ENCODE peak calls at places on chromosomes 16 and 17, in six cellular contexts. One of them, this sample, is unnamed.

GRCh38 chr17:39579318-39580081 is 28.2 kb downstream of the NEUROD2 start:
- DNase-seq in tibial artery: no peak
- DNase-seq in cardiac muscle cell: no peak
- DNase-seq in uterus: no peak
- DNase-seq in BE2C: no peak
- DNase-seq in K562: no peak
- DNase-seq in this sample: no peak

GRCh38 chr17:31510273-31511175 is 119.0 kb downstream of the RAB11FIP4 start:
- DNase-seq in K562: no peak
- DNase-seq in cardiac muscle cell: no peak
- DNase-seq in uterus: no peak
- DNase-seq in BE2C: no peak
- DNase-seq in tibial artery: peak; percentile 84
- DNase-seq in this sample: no peak

GRCh38 chr17:79721993-79722671 is 8.6 kb upstream of the ENPP7 start:
- DNase-seq in tibial artery: no peak
- DNase-seq in uterus: no peak
- DNase-seq in BE2C: peak; percentile 47
- DNase-seq in K562: peak; percentile 36
- DNase-seq in cardiac muscle cell: peak; percentile 51
- DNase-seq in this sample: peak; percentile 75

GRCh38 chr17:13030459-13031305 is 12.9 kb upstream of the ELAC2 start:
- DNase-seq in cardiac muscle cell: peak; percentile 58
- DNase-seq in BE2C: peak; percentile 16
- DNase-seq in uterus: no peak
- DNase-seq in K562: peak; percentile 50
- DNase-seq in tibial artery: no peak
- DNase-seq in this sample: peak; percentile 70

GRCh38 chr16:56990407-56991286 is 1.3 kb downstream of the NLRC5 start:
- DNase-seq in uterus: peak; percentile 15
- DNase-seq in BE2C: no peak
- DNase-seq in tibial artery: no peak
- DNase-seq in K562: no peak
- DNase-seq in cardiac muscle cell: no peak
- DNase-seq in this sample: no peak

GRCh38 chr16:51553314-51553713 is 402.2 kb upstream of the SALL1 start:
- DNase-seq in cardiac muscle cell: no peak
- DNase-seq in K562: no peak
- DNase-seq in BE2C: no peak
- DNase-seq in uterus: no peak
- DNase-seq in tibial artery: no peak
- DNase-seq in this sample: no peak

GRCh38 chr16:30447512-30448226 is 2.0 kb upstream of the SEPHS2 start:
- DNase-seq in uterus: no peak
- DNase-seq in K562: no peak
- DNase-seq in cardiac muscle cell: no peak
- DNase-seq in BE2C: no peak
- DNase-seq in tibial artery: no peak
- DNase-seq in this sample: no peak

GRCh38 chr17:63821809-63822208 is 5.4 kb upstream of the PSMC5 start:
- DNase-seq in tibial artery: no peak
- DNase-seq in K562: no peak
- DNase-seq in cardiac muscle cell: no peak
- DNase-seq in BE2C: no peak
- DNase-seq in uterus: no peak
- DNase-seq in this sample: no peak

GRCh38 chr16:21953541-21953902 is 361 bp downstream of the UQCRC2 start:
- DNase-seq in cardiac muscle cell: no peak
- DNase-seq in tibial artery: no peak
- DNase-seq in K562: no peak
- DNase-seq in BE2C: no peak
- DNase-seq in uterus: no peak
- DNase-seq in this sample: no peak

GRCh38 chr17:38358586-38359513 is 7.2 kb downstream of the SOCS7 start:
- DNase-seq in uterus: no peak
- DNase-seq in BE2C: no peak
- DNase-seq in K562: no peak
- DNase-seq in tibial artery: no peak
- DNase-seq in cardiac muscle cell: no peak
- DNase-seq in this sample: no peak

GRCh38 chr16:31713071-31713944 is 160.3 kb upstream of the ZNF267 start:
- DNase-seq in K562: peak; percentile 96
- DNase-seq in BE2C: peak; percentile 96
- DNase-seq in uterus: peak; percentile 92
- DNase-seq in tibial artery: peak; percentile 96
- DNase-seq in cardiac muscle cell: peak; percentile 96
- DNase-seq in this sample: peak; percentile 94

GRCh38 chr16:76910931-76911330 is 280.1 kb upstream of the MON1B start:
- DNase-seq in cardiac muscle cell: no peak
- DNase-seq in BE2C: no peak
- DNase-seq in K562: no peak
- DNase-seq in uterus: no peak
- DNase-seq in tibial artery: no peak
- DNase-seq in this sample: no peak

GRCh38 chr17:64984776-64985521 is 65.7 kb upstream of the LRRC37A3 start:
- DNase-seq in uterus: peak; percentile 36
- DNase-seq in K562: peak; percentile 41
- DNase-seq in BE2C: no peak
- DNase-seq in tibial artery: no peak
- DNase-seq in cardiac muscle cell: no peak
- DNase-seq in this sample: no peak

GRCh38 chr17:76584427-76585047 is 1.1 kb downstream of the ST6GALNAC2 start:
- DNase-seq in uterus: no peak
- DNase-seq in K562: no peak
- DNase-seq in BE2C: no peak
- DNase-seq in tibial artery: no peak
- DNase-seq in cardiac muscle cell: no peak
- DNase-seq in this sample: no peak

GRCh38 chr17:57480438-57481196 is 224.3 kb downstream of the MSI2 start:
- DNase-seq in uterus: peak; percentile 33
- DNase-seq in tibial artery: no peak
- DNase-seq in BE2C: no peak
- DNase-seq in cardiac muscle cell: peak; percentile 56
- DNase-seq in K562: peak; percentile 38
- DNase-seq in this sample: no peak

GRCh38 chr17:59145571-59146096 is 9.4 kb downstream of the SKA2 start:
- DNase-seq in K562: no peak
- DNase-seq in uterus: no peak
- DNase-seq in cardiac muscle cell: no peak
- DNase-seq in BE2C: no peak
- DNase-seq in tibial artery: no peak
- DNase-seq in this sample: no peak

GRCh38 chr17:76631821-76632565 is 11.6 kb downstream of the ST6GALNAC1 start:
- DNase-seq in tibial artery: no peak
- DNase-seq in uterus: no peak
- DNase-seq in BE2C: no peak
- DNase-seq in K562: no peak
- DNase-seq in cardiac muscle cell: no peak
- DNase-seq in this sample: peak; percentile 48

GRCh38 chr17:17343896-17344506 is 40.8 kb downstream of the NT5M start:
- DNase-seq in K562: no peak
- DNase-seq in tibial artery: peak; percentile 50
- DNase-seq in cardiac muscle cell: no peak
- DNase-seq in BE2C: no peak
- DNase-seq in uterus: no peak
- DNase-seq in this sample: peak; percentile 27

GRCh38 chr16:86318119-86318518 is 192.2 kb upstream of the FOXF1 start:
- DNase-seq in uterus: no peak
- DNase-seq in K562: no peak
- DNase-seq in tibial artery: no peak
- DNase-seq in BE2C: no peak
- DNase-seq in cardiac muscle cell: no peak
- DNase-seq in this sample: no peak

GRCh38 chr17:76572201-76572910 is 13.3 kb downstream of the ST6GALNAC2 start:
- DNase-seq in tibial artery: no peak
- DNase-seq in K562: no peak
- DNase-seq in uterus: no peak
- DNase-seq in cardiac muscle cell: no peak
- DNase-seq in BE2C: no peak
- DNase-seq in this sample: no peak

GRCh38 chr16:7919782-7920181 is 587.1 kb downstream of the RBFOX1 start:
- DNase-seq in tibial artery: no peak
- DNase-seq in BE2C: no peak
- DNase-seq in K562: no peak
- DNase-seq in uterus: no peak
- DNase-seq in cardiac muscle cell: no peak
- DNase-seq in this sample: no peak

GRCh38 chr17:73226556-73227172 is 33.8 kb downstream of the COG1 start:
- DNase-seq in tibial artery: no peak
- DNase-seq in K562: no peak
- DNase-seq in cardiac muscle cell: no peak
- DNase-seq in uterus: no peak
- DNase-seq in BE2C: no peak
- DNase-seq in this sample: no peak

GRCh38 chr17:76353004-76353598 is 615 bp downstream of the PRPSAP1 start:
- DNase-seq in tibial artery: peak; percentile 66
- DNase-seq in K562: no peak
- DNase-seq in uterus: no peak
- DNase-seq in BE2C: peak; percentile 25
- DNase-seq in cardiac muscle cell: peak; percentile 56
- DNase-seq in this sample: peak; percentile 39

GRCh38 chr16:14409563-14409962 is 220.5 kb downstream of the PARN start:
- DNase-seq in tibial artery: peak; percentile 90
- DNase-seq in K562: no peak
- DNase-seq in cardiac muscle cell: no peak
- DNase-seq in uterus: no peak
- DNase-seq in BE2C: no peak
- DNase-seq in this sample: no peak

GRCh38 chr16:25941800-25942558 is 250.2 kb downstream of the HS3ST4 start:
- DNase-seq in uterus: no peak
- DNase-seq in BE2C: no peak
- DNase-seq in cardiac muscle cell: no peak
- DNase-seq in K562: no peak
- DNase-seq in tibial artery: no peak
- DNase-seq in this sample: no peak

GRCh38 chr16:49889725-49890397 is 33.9 kb upstream of the ZNF423 start:
- DNase-seq in uterus: no peak
- DNase-seq in BE2C: no peak
- DNase-seq in tibial artery: no peak
- DNase-seq in K562: no peak
- DNase-seq in cardiac muscle cell: no peak
- DNase-seq in this sample: no peak

GRCh38 chr17:21459536-21459935 is 83.4 kb downstream of the KCNJ12 start:
- DNase-seq in K562: no peak
- DNase-seq in uterus: no peak
- DNase-seq in tibial artery: no peak
- DNase-seq in cardiac muscle cell: no peak
- DNase-seq in BE2C: no peak
- DNase-seq in this sample: no peak

GRCh38 chr16:69270395-69270794 is 40.8 kb upstream of the VPS4A start:
- DNase-seq in K562: no peak
- DNase-seq in tibial artery: no peak
- DNase-seq in cardiac muscle cell: no peak
- DNase-seq in uterus: no peak
- DNase-seq in BE2C: no peak
- DNase-seq in this sample: no peak
- H3K4me1 ChIP-seq in K562: peaks cover 11% of the 10 kb centered on the region
- H3K4me1 ChIP-seq in tibial artery: no peaks in the 10 kb centered on the region
- H3K4me1 ChIP-seq in cardiac muscle cell: no peaks in the 10 kb centered on the region
- H3K4me1 ChIP-seq in uterus: no peaks in the 10 kb centered on the region
- H3K4me1 ChIP-seq in BE2C: no peaks in the 10 kb centered on the region
- H3K4me1 ChIP-seq in this sample: no peaks in the 10 kb centered on the region

GRCh38 chr16:20867585-20867984 is 32.6 kb downstream of the DCUN1D3 start:
- DNase-seq in cardiac muscle cell: no peak
- DNase-seq in tibial artery: no peak
- DNase-seq in uterus: no peak
- DNase-seq in K562: no peak
- DNase-seq in BE2C: no peak
- DNase-seq in this sample: no peak
- H3K4me1 ChIP-seq in cardiac muscle cell: peaks cover 55% of the 10 kb centered on the region
- H3K4me1 ChIP-seq in tibial artery: no peaks in the 10 kb centered on the region
- H3K4me1 ChIP-seq in uterus: peaks cover 31% of the 10 kb centered on the region
- H3K4me1 ChIP-seq in K562: peaks cover 34% of the 10 kb centered on the region
- H3K4me1 ChIP-seq in BE2C: peaks cover 15% of the 10 kb centered on the region
- H3K4me1 ChIP-seq in this sample: peaks cover 24% of the 10 kb centered on the region

GRCh38 chr16:80991792-80992430 is 14.8 kb downstream of the CMC2 start:
- DNase-seq in cardiac muscle cell: no peak
- DNase-seq in BE2C: no peak
- DNase-seq in tibial artery: no peak
- DNase-seq in uterus: no peak
- DNase-seq in K562: no peak
- DNase-seq in this sample: no peak
- H3K4me1 ChIP-seq in cardiac muscle cell: peaks cover 25% of the 10 kb centered on the region
- H3K4me1 ChIP-seq in BE2C: no peaks in the 10 kb centered on the region
- H3K4me1 ChIP-seq in tibial artery: no peaks in the 10 kb centered on the region
- H3K4me1 ChIP-seq in uterus: no peaks in the 10 kb centered on the region
- H3K4me1 ChIP-seq in K562: peaks cover 13% of the 10 kb centered on the region
- H3K4me1 ChIP-seq in this sample: no peaks in the 10 kb centered on the region

GRCh38 chr17:81391964-81392908 is 3.0 kb upstream of the BAHCC1 start:
- DNase-seq in cardiac muscle cell: peak; percentile 62
- DNase-seq in uterus: peak; percentile 81
- DNase-seq in tibial artery: peak; percentile 92
- DNase-seq in BE2C: no peak
- DNase-seq in K562: no peak
- DNase-seq in this sample: peak; percentile 82

GRCh38 chr17:81390029-81390428 is 5.2 kb upstream of the BAHCC1 start:
- DNase-seq in tibial artery: no peak
- DNase-seq in cardiac muscle cell: no peak
- DNase-seq in BE2C: no peak
- DNase-seq in uterus: peak; percentile 20
- DNase-seq in K562: no peak
- DNase-seq in this sample: no peak

GRCh38 chr17:81392909-81393654 is 2.2 kb upstream of the BAHCC1 start:
- DNase-seq in uterus: no peak
- DNase-seq in cardiac muscle cell: no peak
- DNase-seq in K562: no peak
- DNase-seq in BE2C: peak; percentile 43
- DNase-seq in tibial artery: no peak
- DNase-seq in this sample: peak; percentile 58

GRCh38 chr17:81390436-81391214 is 4.6 kb upstream of the BAHCC1 start:
- DNase-seq in tibial artery: no peak
- DNase-seq in uterus: peak; percentile 17
- DNase-seq in K562: no peak
- DNase-seq in cardiac muscle cell: no peak
- DNase-seq in BE2C: no peak
- DNase-seq in this sample: no peak

GRCh38 chr17:81391268-81391963 is 3.8 kb upstream of the BAHCC1 start:
- DNase-seq in BE2C: no peak
- DNase-seq in uterus: no peak
- DNase-seq in cardiac muscle cell: no peak
- DNase-seq in K562: no peak
- DNase-seq in tibial artery: no peak
- DNase-seq in this sample: no peak
- H3K4me1 ChIP-seq in BE2C: peaks cover 34% of the 10 kb centered on the region
- H3K4me1 ChIP-seq in uterus: peaks cover 26% of the 10 kb centered on the region
- H3K4me1 ChIP-seq in cardiac muscle cell: peaks cover 60% of the 10 kb centered on the region
- H3K4me1 ChIP-seq in K562: peaks cover 30% of the 10 kb centered on the region
- H3K4me1 ChIP-seq in tibial artery: peaks cover 7% of the 10 kb centered on the region
- H3K4me1 ChIP-seq in this sample: peaks cover 35% of the 10 kb centered on the region

DNA sequence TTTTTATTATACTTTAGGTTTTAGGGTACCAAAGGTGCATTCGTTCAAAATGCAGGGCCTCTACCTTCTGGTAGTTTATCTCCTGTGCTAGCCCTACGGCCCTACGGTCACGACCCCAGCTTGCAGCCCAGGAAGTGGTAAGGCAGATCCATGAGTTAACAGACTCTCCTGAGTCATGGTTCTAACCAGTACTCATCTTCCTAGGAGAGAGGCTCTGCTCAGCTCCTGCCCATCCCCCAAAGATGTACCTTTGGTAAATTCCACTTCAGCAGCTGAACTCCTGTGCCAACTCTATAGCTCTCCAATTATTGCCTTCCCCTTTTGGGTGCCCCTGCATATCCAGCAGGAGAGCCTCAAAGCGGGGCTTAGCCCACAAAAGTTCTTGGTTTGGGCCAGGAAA is 241.5 kb downstream of the PMP22 start:
- DNase-seq in uterus: no peak
- DNase-seq in BE2C: no peak
- DNase-seq in K562: peak; percentile 36
- DNase-seq in cardiac muscle cell: no peak
- DNase-seq in tibial artery: no peak
- DNase-seq in this sample: no peak
- H3K4me1 ChIP-seq in uterus: no peaks in the 10 kb centered on the region
- H3K4me1 ChIP-seq in BE2C: no peaks in the 10 kb centered on the region
- H3K4me1 ChIP-seq in K562: no peaks in the 10 kb centered on the region
- H3K4me1 ChIP-seq in cardiac muscle cell: no peaks in the 10 kb centered on the region
- H3K4me1 ChIP-seq in tibial artery: no peaks in the 10 kb centered on the region
- H3K4me1 ChIP-seq in this sample: no peaks in the 10 kb centered on the region

This sample was measured in SJCRH30.